ENCODE peak calls at places on chromosomes 12 and 14, in five cellular contexts. V is lung; R is astrocyte; B is CD4-positive, alpha-beta T cell; I is HCT116. F is an unnamed sample.

GRCh38 chr14:24861083-24861630 is 188.8 kb downstream of the STXBP6 start:
- DNase-seq in I (no peak), R (peak), B (no peak), V (no peak), F (peak)

GRCh38 chr14:81676395-81676794 is 142.7 kb upstream of the SEL1L start:
- DNase-seq in V (no peak), B (no peak), I (no peak), R (no peak), F (no peak)

GRCh38 chr14:64778114-64778754 is 74.0 kb downstream of the PLEKHG3 start:
- DNase-seq in V (no peak), I (no peak), R (no peak), B (no peak), F (no peak)

GRCh38 chr12:84159245-84159644 is 753.4 kb downstream of the SLC6A15 start:
- DNase-seq in R (no peak), V (no peak), I (no peak), B (no peak), F (no peak)

GRCh38 chr12:50082644-50083043 is 2.5 kb upstream of the SMARCD1 start:
- DNase-seq in I (no peak), V (no peak), R (no peak), B (no peak), F (no peak)

GRCh38 chr12:13318231-13319015 is 121.9 kb downstream of the EMP1 start:
- DNase-seq in V (no peak), I (no peak), R (no peak), B (no peak), F (no peak)

GRCh38 chr14:52048641-52049204 is 20.1 kb downstream of the NID2 start:
- DNase-seq in R (peak), I (no peak), V (no peak), B (no peak), F (no peak)

GRCh38 chr14:50447491-50447890 is 50.8 kb upstream of the CDKL1 start:
- DNase-seq in B (no peak), I (peak), V (no peak), R (peak), F (peak)

GRCh38 chr12:12294215-12295005 is 27.6 kb upstream of the LRP6 start:
- DNase-seq in R (peak), V (no peak), I (no peak), B (no peak), F (no peak)

GRCh38 chr12:75842119-75842518 is 189.5 kb downstream of the PHLDA1 start:
- DNase-seq in R (peak), B (no peak), I (no peak), V (no peak), F (no peak)

GRCh38 chr14:62889354-62889753 is 155.9 kb downstream of the KCNH5 start:
- DNase-seq in I (no peak), V (no peak), B (no peak), R (no peak), F (no peak)

GRCh38 chr12:75585309-75585708 is 73.9 kb upstream of the KRR1 start:
- DNase-seq in B (no peak), V (no peak), I (peak), R (peak), F (peak)

GRCh38 chr14:52003324-52003723 is 14.0 kb downstream of the RTRAF start:
- DNase-seq in B (no peak), V (no peak), R (peak), I (no peak), F (no peak)

GRCh38 chr12:124480469-124481256 is 86.7 kb downstream of the NCOR2 start:
- DNase-seq in V (no peak), I (no peak), R (peak), B (no peak), F (no peak)

GRCh38 chr12:121801601-121802484 is 2.0 kb upstream of the SETD1B start:
- DNase-seq in V (no peak), R (no peak), I (no peak), B (peak), F (no peak)

DNA sequence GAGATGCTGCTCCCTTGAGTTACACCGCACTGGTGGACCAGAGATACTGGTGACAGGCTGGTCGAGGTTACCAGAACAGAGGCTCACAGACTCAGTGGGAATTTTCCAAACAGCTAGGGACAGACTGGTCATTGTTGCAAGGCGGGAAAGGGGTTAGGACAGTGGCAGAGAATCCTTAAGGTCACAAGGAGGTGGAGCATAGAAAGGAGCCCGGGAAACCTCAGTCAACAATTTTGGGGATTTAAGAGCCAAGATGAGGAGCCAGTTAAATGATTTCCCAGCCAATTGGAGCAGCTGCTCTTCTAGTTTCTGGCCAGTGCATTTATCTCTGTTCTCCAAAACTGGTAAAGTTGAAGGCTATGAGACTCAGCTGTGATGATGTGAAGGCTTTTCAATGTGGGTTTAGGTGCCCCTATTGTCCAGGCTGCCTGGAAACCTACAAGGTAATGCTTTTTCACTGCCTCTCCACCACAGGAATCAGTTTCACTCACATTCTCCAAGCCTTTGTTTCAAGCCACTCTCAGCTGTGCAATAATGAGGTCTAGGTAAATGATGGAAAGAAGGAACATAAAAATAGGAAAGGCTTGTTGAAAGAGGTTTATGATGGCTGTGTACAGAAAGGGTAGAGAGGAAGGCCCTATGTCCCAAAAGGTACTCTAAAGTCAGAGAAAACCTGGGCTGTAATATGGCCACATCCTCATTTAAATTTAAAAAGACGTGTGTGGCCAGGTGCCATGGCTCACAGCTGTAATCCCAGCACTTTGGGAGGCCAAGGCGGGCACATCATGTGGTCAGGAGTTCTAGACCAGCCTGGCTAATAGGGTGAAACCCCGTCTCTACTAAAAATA is 7.0 kb upstream of the TNS2 start:
- DNase-seq in V (no peak), R (no peak), B (no peak), I (no peak), F (no peak)
- H3K27ac ChIP-seq in V (no peak), R (no peak), B (no peak), I (peak), F (no peak)

GRCh38 chr12:110287986-110288385 is 6.9 kb downstream of the ATP2A2 start:
- DNase-seq in I (no peak), V (no peak), R (no peak), B (no peak), F (no peak)
- H3K27ac ChIP-seq in I (no peak), V (no peak), R (no peak), B (no peak), F (peak)

GRCh38 chr12:122944588-122944987 is 21.7 kb downstream of the ABCB9 start:
- DNase-seq in I (peak), V (no peak), B (no peak), R (peak), F (peak)
- H3K27ac ChIP-seq in I (peak), V (peak), B (no peak), R (peak), F (peak)

GRCh38 chr12:2084553-2085296 is 31.9 kb downstream of the CACNA1C start:
- DNase-seq in R (peak), I (no peak), V (no peak), B (no peak), F (no peak)
- H3K27ac ChIP-seq in R (peak), I (no peak), V (no peak), B (no peak), F (no peak)

GRCh38 chr12:68885381-68885780 is 47.6 kb downstream of the CPM start:
- DNase-seq in B (no peak), R (no peak), V (no peak), I (no peak), F (no peak)

GRCh38 chr12:68884251-68884650 is 48.7 kb downstream of the CPM start:
- DNase-seq in R (no peak), V (no peak), B (no peak), I (no peak), F (no peak)

GRCh38 chr12:68880660-68881325 is 52.2 kb downstream of the CPM start:
- DNase-seq in R (no peak), B (no peak), V (no peak), I (no peak), F (no peak)

GRCh38 chr12:68882251-68882964 is 50.6 kb downstream of the CPM start:
- DNase-seq in B (no peak), R (no peak), I (no peak), V (no peak), F (no peak)

GRCh38 chr12:68883151-68883550 is 49.8 kb downstream of the CPM start:
- DNase-seq in I (no peak), V (no peak), R (no peak), B (no peak), F (no peak)
- H3K27ac ChIP-seq in I (no peak), V (no peak), R (no peak), B (no peak), F (no peak)

GRCh38 chr12:52651726-52652261 is at the start of gene KRT2:
- DNase-seq in R (no peak), B (no peak), V (no peak), I (no peak), F (no peak)
- H3K27ac ChIP-seq in R (no peak), B (no peak), V (no peak), I (no peak), F (no peak)

GRCh38 chr12:113298472-113298817 is 36.5 kb downstream of the SLC8B1 start:
- DNase-seq in B (no peak), R (no peak), I (no peak), V (no peak), F (no peak)
- H3K27ac ChIP-seq in B (no peak), R (no peak), I (peak), V (peak), F (no peak)

DNA sequence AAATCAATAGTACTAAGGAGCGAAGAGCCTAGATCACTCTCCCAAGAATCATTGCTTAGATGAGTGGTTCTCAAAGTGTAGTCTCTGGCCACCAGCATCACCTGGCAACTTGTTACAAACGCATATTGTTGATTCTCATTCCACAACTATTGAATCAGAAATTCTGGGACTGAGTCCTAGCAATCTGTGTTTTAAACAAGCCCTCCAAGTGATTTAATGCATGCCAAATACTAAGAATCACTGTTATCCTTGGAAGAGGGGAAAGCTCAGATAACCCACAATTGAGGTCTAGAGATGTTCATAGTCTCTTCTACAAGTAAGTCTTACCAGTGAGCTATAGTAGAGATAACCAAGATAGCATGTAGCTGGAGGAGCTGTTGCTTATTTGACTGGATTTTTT is 666.6 kb downstream of the DIO2 start:
- DNase-seq in B (no peak), R (peak), I (no peak), V (no peak), F (no peak)
- H3K27ac ChIP-seq in B (no peak), R (peak), I (no peak), V (no peak), F (no peak)

DNA sequence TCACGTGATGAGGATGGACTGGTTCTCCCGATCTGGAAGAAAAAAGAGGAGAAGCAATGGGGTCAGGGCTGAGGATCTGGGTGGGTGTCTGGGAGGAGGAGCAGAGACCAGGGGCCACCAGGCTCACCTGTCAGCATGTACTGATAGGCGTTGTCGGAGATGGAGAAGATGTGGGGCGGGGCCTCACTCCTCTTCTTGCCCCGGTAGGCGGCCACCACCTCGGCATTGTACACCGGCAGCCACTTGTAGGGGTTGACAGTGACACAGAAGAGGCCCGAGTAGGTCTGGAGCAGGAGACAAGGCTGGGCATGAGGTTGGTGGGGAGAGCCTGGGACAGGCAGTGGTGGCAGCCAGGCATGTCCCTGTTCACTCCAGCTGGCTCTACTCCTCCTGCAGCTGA is 3.0 kb downstream of the MYH6 start:
- DNase-seq in V (no peak), B (no peak), I (no peak), R (no peak), F (no peak)
- H3K27ac ChIP-seq in V (no peak), B (no peak), I (no peak), R (no peak), F (no peak)